ENCODE peak calls at places on chromosomes 12 and 14, in ten cellular contexts. C is thyroid gland, M is IMR-90, L is colonic mucosa, N is ovary, U is aorta, T is body of pancreas, E is gastrocnemius medialis, G is adrenal gland, X is SK-N-SH. B is an unnamed sample.

GRCh38 chr14:35534130-35534883 is at the start of gene INSM2:
- DNase-seq in C (no peak), M (peak; percentile 5), L (no peak), N (no peak), U (no peak), T (no peak), E (no peak), G (no peak), X (no peak), B (no peak)

GRCh38 chr12:53254816-53255545 is 13.1 kb upstream of the ESPL1 start:
- DNase-seq in C (no peak), M (no peak), L (no peak), N (no peak), U (no peak), T (no peak), E (no peak), G (no peak), X (no peak), B (no peak)

GRCh38 chr12:114767906-114768697 is 84.1 kb upstream of the TBX3 start:
- DNase-seq in C (no peak), M (peak; percentile 41), L (no peak), N (peak; percentile 62), U (no peak), T (no peak), E (no peak), G (peak; percentile 76), X (no peak), B (peak; percentile 33)

GRCh38 chr12:111445311-111446043 is 39.8 kb downstream of the SH2B3 start:
- DNase-seq in C (no peak), M (no peak), L (no peak), N (no peak), U (no peak), T (peak; percentile 25), E (no peak), G (no peak), X (no peak), B (no peak)

GRCh38 chr14:95256011-95256775 is 63.5 kb downstream of the CLMN start:
- DNase-seq in C (peak; percentile 82), M (no peak), L (no peak), N (no peak), U (no peak), T (no peak), E (no peak), G (no peak), X (no peak), B (no peak)

GRCh38 chr12:124538194-124539082 is 29.0 kb downstream of the NCOR2 start:
- DNase-seq in C (peak; percentile 69), M (no peak), L (no peak), N (peak; percentile 72), U (no peak), T (no peak), E (no peak), G (peak; percentile 68), X (peak; percentile 72), B (peak; percentile 51)

GRCh38 chr14:91292476-91292875 is 48.0 kb upstream of the GPR68 start:
- DNase-seq in C (no peak), M (no peak), L (no peak), N (no peak), U (no peak), T (no peak), E (no peak), G (no peak), X (no peak), B (no peak)

GRCh38 chr14:58151701-58152568 is at the start of gene ARMH4:
- DNase-seq in C (peak; percentile 91), M (peak; percentile 70), L (peak; percentile 89), N (peak; percentile 89), U (peak; percentile 91), T (peak; percentile 89), E (peak; percentile 56), G (peak; percentile 92), X (peak; percentile 85), B (peak; percentile 83)

GRCh38 chr12:66548338-66549049 is 130.4 kb downstream of the GRIP1 start:
- DNase-seq in C (no peak), M (no peak), L (no peak), N (no peak), U (no peak), T (no peak), E (no peak), G (no peak), X (no peak), B (no peak)

GRCh38 chr14:54650331-54651017 is 83.5 kb downstream of the SAMD4A start:
- DNase-seq in C (peak; percentile 89), M (peak; percentile 80), L (peak; percentile 53), N (no peak), U (peak; percentile 87), T (peak; percentile 58), E (peak; percentile 82), G (peak; percentile 49), X (no peak), B (peak; percentile 59)

GRCh38 chr12:75725505-75726120 is 214.2 kb upstream of the KRR1 start:
- DNase-seq in C (peak; percentile 39), M (peak; percentile 74), L (no peak), N (no peak), U (no peak), T (no peak), E (no peak), G (no peak), X (no peak), B (peak; percentile 47)

GRCh38 chr14:102088012-102088792 is 1.4 kb upstream of the HSP90AA1 start:
- DNase-seq in C (peak; percentile 30), M (no peak), L (peak; percentile 69), N (peak; percentile 61), U (peak; percentile 83), T (peak; percentile 54), E (peak; percentile 20), G (peak; percentile 53), X (no peak), B (no peak)

GRCh38 chr12:126248871-126249403 is 1183.7 kb downstream of the AACS start:
- DNase-seq in C (no peak), M (no peak), L (no peak), N (no peak), U (no peak), T (no peak), E (no peak), G (no peak), X (no peak), B (no peak)
- H3K9me3 ChIP-seq in C (no peaks in the 10 kb centered on the region), M (peaks cover 7% of the 10 kb centered on the region), L (no peaks in the 10 kb centered on the region), N (no peaks in the 10 kb centered on the region), U (peaks cover 3% of the 10 kb centered on the region), T (no peaks in the 10 kb centered on the region), E (no peaks in the 10 kb centered on the region), G (no peaks in the 10 kb centered on the region), X (no peaks in the 10 kb centered on the region), B (no peaks in the 10 kb centered on the region)

DNA sequence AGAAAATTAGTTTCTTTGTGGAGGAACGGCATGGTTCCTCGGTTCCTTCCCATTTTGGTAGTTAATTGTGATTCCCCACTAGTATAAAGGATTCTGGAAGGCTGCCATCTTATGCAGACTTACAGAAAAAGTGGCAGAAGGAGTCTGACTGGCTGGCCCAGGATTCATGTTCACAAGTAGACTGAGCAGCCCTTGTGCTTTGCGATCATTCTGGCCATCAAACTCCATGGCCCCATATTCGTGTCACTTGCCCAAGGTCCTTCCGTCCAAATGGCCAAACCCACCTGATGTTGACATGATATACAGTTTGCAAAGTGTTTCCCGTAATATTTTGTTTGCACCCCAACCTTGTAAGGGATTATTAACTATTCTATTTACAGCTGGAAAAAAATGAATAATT is 297.2 kb upstream of the AMIGO2 start:
- DNase-seq in C (no peak), M (peak; percentile 20), L (no peak), N (no peak), U (no peak), T (no peak), E (no peak), G (peak; percentile 31), X (no peak), B (peak; percentile 64)
- H3K27ac ChIP-seq in C (no peak overlapping the region), M (peak overlapping the region; percentile 82), L (peak overlapping the region; percentile 6), N (peak overlapping the region; percentile 70), U (no peak overlapping the region), T (no peak overlapping the region), E (peak overlapping the region; percentile 82), G (peak overlapping the region; percentile 90), X (no peak overlapping the region), B (no peak overlapping the region)

DNA sequence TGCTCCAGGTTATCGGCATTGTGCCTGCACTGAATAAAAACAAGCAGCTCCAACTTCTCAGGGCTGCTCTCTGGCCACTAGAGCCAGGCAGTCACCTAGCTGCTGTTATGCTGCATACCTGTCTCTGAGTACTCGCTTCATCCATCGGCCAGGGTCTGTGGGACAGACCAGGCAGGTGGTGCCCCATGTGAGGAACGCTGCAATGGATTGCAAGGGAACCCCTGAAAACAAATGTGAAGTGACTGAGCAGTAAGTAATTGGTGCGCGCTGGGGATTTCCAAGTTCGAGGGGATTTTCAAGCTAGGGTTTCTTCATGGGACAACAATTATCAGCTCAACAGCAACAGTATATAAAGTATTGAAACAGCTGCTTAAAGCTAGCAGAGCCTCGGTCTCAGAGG is 965.3 kb downstream of the AACS start:
- DNase-seq in C (no peak), M (no peak), L (no peak), N (no peak), U (no peak), T (no peak), E (no peak), G (no peak), X (no peak), B (no peak)
- H3K9me3 ChIP-seq in C (no peaks in the 10 kb centered on the region), M (peaks cover 6% of the 10 kb centered on the region), L (no peaks in the 10 kb centered on the region), N (no peaks in the 10 kb centered on the region), U (no peaks in the 10 kb centered on the region), T (no peaks in the 10 kb centered on the region), E (no peaks in the 10 kb centered on the region), G (no peaks in the 10 kb centered on the region), X (no peaks in the 10 kb centered on the region), B (no peaks in the 10 kb centered on the region)

GRCh38 chr12:12445165-12445881 is 88.4 kb downstream of the BORCS5 start:
- DNase-seq in C (no peak), M (no peak), L (no peak), N (no peak), U (no peak), T (no peak), E (no peak), G (no peak), X (no peak), B (no peak)

GRCh38 chr12:12447837-12448236 is 91.0 kb downstream of the BORCS5 start:
- DNase-seq in C (no peak), M (no peak), L (no peak), N (no peak), U (no peak), T (no peak), E (no peak), G (no peak), X (no peak), B (no peak)

GRCh38 chr12:12442548-12443071 is 85.7 kb downstream of the BORCS5 start:
- DNase-seq in C (no peak), M (peak; percentile 80), L (no peak), N (no peak), U (no peak), T (no peak), E (no peak), G (no peak), X (no peak), B (peak; percentile 73)

GRCh38 chr12:12443482-12443881 is 86.6 kb downstream of the BORCS5 start:
- DNase-seq in C (peak; percentile 41), M (no peak), L (peak; percentile 32), N (peak; percentile 40), U (peak; percentile 84), T (no peak), E (no peak), G (peak; percentile 32), X (no peak), B (no peak)

DNA sequence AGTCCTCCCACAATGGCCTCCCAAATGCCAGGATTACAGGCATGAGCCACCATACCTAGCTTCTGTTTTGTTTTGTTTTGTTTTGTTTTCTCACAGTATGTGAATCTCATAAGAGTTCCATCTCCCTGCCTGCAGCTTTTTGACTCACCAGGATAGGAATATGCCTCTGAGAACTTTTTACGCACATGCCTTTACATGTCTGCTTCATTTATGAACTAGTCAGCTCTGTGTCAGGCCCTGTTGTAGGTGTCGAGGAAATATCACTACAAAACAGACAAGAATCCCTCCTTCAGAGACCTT is 89.0 kb downstream of the BORCS5 start:
- DNase-seq in C (no peak), M (peak; percentile 29), L (no peak), N (no peak), U (no peak), T (no peak), E (no peak), G (no peak), X (no peak), B (no peak)
- H3K27ac ChIP-seq in C (no peak overlapping the region), M (no peak overlapping the region), L (no peak overlapping the region), N (no peak overlapping the region), U (no peak overlapping the region), T (no peak overlapping the region), E (no peak overlapping the region), G (no peak overlapping the region), X (no peak overlapping the region), B (no peak overlapping the region)

B was measured in cardiac muscle cell.